ENCODE peak calls at places on chromosomes 13 and 19, in nine cellular contexts. One of them, this sample, is unnamed.

GRCh38 chr13:77009011-77009410 is 17.1 kb downstream of the CLN5 start:
- ATAC-seq in HCT116: no peak
- ATAC-seq in sciatic nerve: no peak
- ATAC-seq in activated T-helper 17 cell treated with anti-CD3 and anti-CD28 coated beads, Interleukin-2, amount 50 U/mL, for 72 hours: peak; percentile 92
- ATAC-seq in stimulated activated naive CD8-positive, alpha-beta T cell treated with anti-CD3 and anti-CD28 coated beads, Interleukin-15, amount 100 ng/mL, for 72 hours: peak; percentile 95
- ATAC-seq in CD4-positive, CD25-positive, alpha-beta regulatory T cell: peak; percentile 68
- ATAC-seq in Right ventricle myocardium inferior: peak; percentile 59
- ATAC-seq in aorta: no peak
- ATAC-seq in foreskin keratinocyte: no peak
- ATAC-seq in this sample: no peak

GRCh38 chr19:18122424-18122823 is 24.8 kb downstream of the MAST3 start:
- ATAC-seq in CD4-positive, CD25-positive, alpha-beta regulatory T cell: no peak
- ATAC-seq in foreskin keratinocyte: no peak
- ATAC-seq in HCT116: no peak
- ATAC-seq in aorta: no peak
- ATAC-seq in stimulated activated naive CD8-positive, alpha-beta T cell treated with anti-CD3 and anti-CD28 coated beads, Interleukin-15, amount 100 ng/mL, for 72 hours: no peak
- ATAC-seq in activated T-helper 17 cell treated with anti-CD3 and anti-CD28 coated beads, Interleukin-2, amount 50 U/mL, for 72 hours: no peak
- ATAC-seq in Right ventricle myocardium inferior: no peak
- ATAC-seq in sciatic nerve: no peak
- ATAC-seq in this sample: no peak

GRCh38 chr19:3708207-3708931 is at the start of gene TJP3:
- ATAC-seq in activated T-helper 17 cell treated with anti-CD3 and anti-CD28 coated beads, Interleukin-2, amount 50 U/mL, for 72 hours: no peak
- ATAC-seq in Right ventricle myocardium inferior: no peak
- ATAC-seq in stimulated activated naive CD8-positive, alpha-beta T cell treated with anti-CD3 and anti-CD28 coated beads, Interleukin-15, amount 100 ng/mL, for 72 hours: no peak
- ATAC-seq in sciatic nerve: no peak
- ATAC-seq in aorta: no peak
- ATAC-seq in foreskin keratinocyte: no peak
- ATAC-seq in CD4-positive, CD25-positive, alpha-beta regulatory T cell: no peak
- ATAC-seq in HCT116: peak; percentile 49
- ATAC-seq in this sample: no peak

GRCh38 chr13:27022571-27023311 is 148.9 kb downstream of the USP12 start:
- ATAC-seq in HCT116: peak; percentile 40
- ATAC-seq in stimulated activated naive CD8-positive, alpha-beta T cell treated with anti-CD3 and anti-CD28 coated beads, Interleukin-15, amount 100 ng/mL, for 72 hours: peak; percentile 98
- ATAC-seq in Right ventricle myocardium inferior: no peak
- ATAC-seq in foreskin keratinocyte: peak; percentile 47
- ATAC-seq in sciatic nerve: peak; percentile 17
- ATAC-seq in activated T-helper 17 cell treated with anti-CD3 and anti-CD28 coated beads, Interleukin-2, amount 50 U/mL, for 72 hours: peak; percentile 92
- ATAC-seq in aorta: no peak
- ATAC-seq in CD4-positive, CD25-positive, alpha-beta regulatory T cell: peak; percentile 31
- ATAC-seq in this sample: peak; percentile 73

GRCh38 chr13:28089065-28089464 is 11.3 kb downstream of the FLT3 start:
- ATAC-seq in stimulated activated naive CD8-positive, alpha-beta T cell treated with anti-CD3 and anti-CD28 coated beads, Interleukin-15, amount 100 ng/mL, for 72 hours: no peak
- ATAC-seq in Right ventricle myocardium inferior: no peak
- ATAC-seq in foreskin keratinocyte: no peak
- ATAC-seq in aorta: no peak
- ATAC-seq in CD4-positive, CD25-positive, alpha-beta regulatory T cell: no peak
- ATAC-seq in sciatic nerve: no peak
- ATAC-seq in activated T-helper 17 cell treated with anti-CD3 and anti-CD28 coated beads, Interleukin-2, amount 50 U/mL, for 72 hours: no peak
- ATAC-seq in HCT116: no peak
- ATAC-seq in this sample: no peak

GRCh38 chr13:45132384-45133064 is 12.2 kb downstream of the GTF2F2 start:
- ATAC-seq in CD4-positive, CD25-positive, alpha-beta regulatory T cell: no peak
- ATAC-seq in activated T-helper 17 cell treated with anti-CD3 and anti-CD28 coated beads, Interleukin-2, amount 50 U/mL, for 72 hours: no peak
- ATAC-seq in aorta: no peak
- ATAC-seq in HCT116: no peak
- ATAC-seq in stimulated activated naive CD8-positive, alpha-beta T cell treated with anti-CD3 and anti-CD28 coated beads, Interleukin-15, amount 100 ng/mL, for 72 hours: no peak
- ATAC-seq in Right ventricle myocardium inferior: no peak
- ATAC-seq in sciatic nerve: no peak
- ATAC-seq in foreskin keratinocyte: no peak
- ATAC-seq in this sample: no peak

GRCh38 chr13:99935772-99936171 is 35.8 kb downstream of the ZIC5 start:
- ATAC-seq in sciatic nerve: no peak
- ATAC-seq in HCT116: peak; percentile 42
- ATAC-seq in CD4-positive, CD25-positive, alpha-beta regulatory T cell: no peak
- ATAC-seq in aorta: no peak
- ATAC-seq in activated T-helper 17 cell treated with anti-CD3 and anti-CD28 coated beads, Interleukin-2, amount 50 U/mL, for 72 hours: no peak
- ATAC-seq in foreskin keratinocyte: no peak
- ATAC-seq in stimulated activated naive CD8-positive, alpha-beta T cell treated with anti-CD3 and anti-CD28 coated beads, Interleukin-15, amount 100 ng/mL, for 72 hours: no peak
- ATAC-seq in Right ventricle myocardium inferior: no peak
- ATAC-seq in this sample: no peak

GRCh38 chr19:38399081-38399480 is 3.8 kb upstream of the FAM98C start:
- ATAC-seq in sciatic nerve: no peak
- ATAC-seq in HCT116: no peak
- ATAC-seq in aorta: no peak
- ATAC-seq in stimulated activated naive CD8-positive, alpha-beta T cell treated with anti-CD3 and anti-CD28 coated beads, Interleukin-15, amount 100 ng/mL, for 72 hours: no peak
- ATAC-seq in activated T-helper 17 cell treated with anti-CD3 and anti-CD28 coated beads, Interleukin-2, amount 50 U/mL, for 72 hours: no peak
- ATAC-seq in foreskin keratinocyte: no peak
- ATAC-seq in CD4-positive, CD25-positive, alpha-beta regulatory T cell: no peak
- ATAC-seq in Right ventricle myocardium inferior: no peak
- ATAC-seq in this sample: no peak

GRCh38 chr13:33208290-33208990 is 77.1 kb downstream of the STARD13 start:
- ATAC-seq in activated T-helper 17 cell treated with anti-CD3 and anti-CD28 coated beads, Interleukin-2, amount 50 U/mL, for 72 hours: no peak
- ATAC-seq in sciatic nerve: no peak
- ATAC-seq in foreskin keratinocyte: peak; percentile 79
- ATAC-seq in stimulated activated naive CD8-positive, alpha-beta T cell treated with anti-CD3 and anti-CD28 coated beads, Interleukin-15, amount 100 ng/mL, for 72 hours: no peak
- ATAC-seq in Right ventricle myocardium inferior: no peak
- ATAC-seq in HCT116: no peak
- ATAC-seq in aorta: no peak
- ATAC-seq in CD4-positive, CD25-positive, alpha-beta regulatory T cell: no peak
- ATAC-seq in this sample: no peak

This sample was measured in gastroesophageal sphincter.